ENCODE peak calls at places on chromosomes 16 and 17, in five cellular contexts. Q is C1 segment of cervical spinal cord; A is lower leg skin; W is ACHN; Z is stimulated activated CD8-positive, alpha-beta memory T cell treated with anti-CD3 and anti-CD28 coated beads, Interleukin-4, amount 100 ng/mL, for 4 hours. S is an unnamed sample.

GRCh38 chr16:70691223-70692129 is 5.6 kb upstream of the MTSS2 start:
- DNase-seq in Z (no peak), W (peak), A (peak), Q (no peak), S (no peak)

GRCh38 chr17:41792835-41793748 is 6.6 kb upstream of the JUP start:
- DNase-seq in W (peak), A (no peak), Z (no peak), Q (no peak), S (no peak)

GRCh38 chr17:64130559-64131001 is 636 bp upstream of the ERN1 start:
- DNase-seq in W (no peak), Q (no peak), A (no peak), Z (peak), S (no peak)

GRCh38 chr17:38749222-38750043 is 1.3 kb upstream of the PCGF2 start:
- DNase-seq in Q (no peak), W (peak), A (peak), Z (no peak), S (no peak)

GRCh38 chr17:10197721-10198508 is 491 bp downstream of the GAS7 start:
- DNase-seq in A (no peak), Z (no peak), Q (no peak), W (no peak), S (no peak)

GRCh38 chr17:75549246-75550138 is 24.0 kb downstream of the LLGL2 start:
- DNase-seq in A (no peak), Q (no peak), Z (no peak), W (no peak), S (no peak)

GRCh38 chr17:47172698-47173565 is 16.2 kb downstream of the CDC27 start:
- DNase-seq in A (no peak), Z (no peak), W (no peak), Q (no peak), S (no peak)

GRCh38 chr16:51181495-51181795 is 30.4 kb upstream of the SALL1 start:
- DNase-seq in A (no peak), Q (no peak), Z (no peak), W (no peak), S (no peak)

GRCh38 chr16:69476920-69477418 is 52.5 kb downstream of the CYB5B start:
- DNase-seq in W (peak), Q (no peak), A (peak), Z (no peak), S (no peak)

GRCh38 chr16:11470676-11471415 is 115.9 kb downstream of the LITAF start:
- DNase-seq in Z (no peak), W (no peak), Q (no peak), A (no peak), S (no peak)

GRCh38 chr16:10107081-10107480 is 75.1 kb downstream of the GRIN2A start:
- DNase-seq in W (no peak), A (no peak), Q (no peak), Z (no peak), S (no peak)

GRCh38 chr17:75875182-75875939 is 3.0 kb downstream of the TRIM47 start:
- DNase-seq in Q (no peak), W (no peak), A (no peak), Z (no peak), S (no peak)

GRCh38 chr16:29994613-29995329 is 646 bp downstream of the HIRIP3 start:
- DNase-seq in A (no peak), Z (peak), Q (no peak), W (peak), S (no peak)

GRCh38 chr17:48497103-48497502 is 33.7 kb downstream of the HOXB1 start:
- DNase-seq in Q (no peak), A (no peak), Z (no peak), W (no peak), S (no peak)

GRCh38 chr16:85321856-85322271 is 209.6 kb upstream of the CIBAR2 start:
- DNase-seq in Z (no peak), Q (peak), A (peak), W (peak), S (no peak)

GRCh38 chr17:38322156-38322779 is 21.5 kb downstream of the GPR179 start:
- DNase-seq in A (peak), Q (no peak), W (peak), Z (peak), S (no peak)

GRCh38 chr16:1125471-1125870 is 27.4 kb upstream of the CACNA1H start:
- DNase-seq in A (no peak), Q (no peak), W (no peak), Z (no peak), S (no peak)

GRCh38 chr17:63035271-63035670 is 69.2 kb downstream of the TANC2 start:
- DNase-seq in A (no peak), Z (no peak), Q (no peak), W (peak), S (no peak)

GRCh38 chr17:17851603-17852002 is 14.8 kb upstream of the SREBF1 start:
- DNase-seq in A (no peak), Q (no peak), W (no peak), Z (no peak), S (no peak)

S was measured in esophagus squamous epithelium.